ENCODE peak calls at places on chromosomes 6 and 20, in ten cellular contexts. W is left lung, B is AG09309, E is upper lobe of left lung, M is lung, Q is foreskin fibroblast, Z is Calu3, L is tibial artery, V is AG10803, C is fibroblast of lung. J is an unnamed sample.
A peak's percentile ranks its signal among the peaks of the same experiment; 100 is the strongest.

GRCh38 chr20:9409981-9410380 is 104.4 kb upstream of the LAMP5 start:
- DNase-seq in W (no peak), B (peak; percentile 21), E (no peak), M (no peak), Q (peak; percentile 79), Z (no peak), L (no peak), V (peak; percentile 76), C (peak; percentile 92), J (peak; percentile 79)

GRCh38 chr20:63794614-63795013 is 36.5 kb downstream of the ZBTB46 start:
- DNase-seq in W (no peak), B (no peak), E (peak; percentile 57), M (no peak), Q (no peak), Z (no peak), L (no peak), V (no peak), C (no peak), J (no peak)

GRCh38 chr6:25726122-25726911 is 28.2 kb upstream of the SLC17A4 start:
- DNase-seq in W (no peak), B (no peak), E (no peak), M (no peak), Q (no peak), Z (no peak), L (no peak), V (no peak), C (no peak), J (no peak)

GRCh38 chr20:10007747-10008146 is 27.0 kb upstream of the ANKEF1 start:
- DNase-seq in W (no peak), B (no peak), E (no peak), M (no peak), Q (no peak), Z (no peak), L (no peak), V (no peak), C (no peak), J (no peak)

GRCh38 chr6:71012871-71013456 is 56.1 kb upstream of the B3GAT2 start:
- DNase-seq in W (no peak), B (peak; percentile 20), E (no peak), M (no peak), Q (peak; percentile 18), Z (peak; percentile 50), L (no peak), V (peak; percentile 44), C (peak; percentile 42), J (peak; percentile 26)

GRCh38 chr6:84618836-84619235 is 145.6 kb downstream of the TBX18 start:
- DNase-seq in W (no peak), B (no peak), E (no peak), M (no peak), Q (no peak), Z (no peak), L (no peak), V (peak; percentile 35), C (peak; percentile 76), J (peak; percentile 26)

GRCh38 chr6:34985236-34985635 is 96.2 kb downstream of the ANKS1A start:
- DNase-seq in W (no peak), B (no peak), E (no peak), M (no peak), Q (no peak), Z (no peak), L (no peak), V (no peak), C (no peak), J (no peak)

GRCh38 chr6:31627690-31628287 is 7.3 kb downstream of the PRRC2A start:
- DNase-seq in W (no peak), B (no peak), E (peak; percentile 72), M (no peak), Q (no peak), Z (no peak), L (no peak), V (no peak), C (no peak), J (no peak)

GRCh38 chr6:138716971-138717370 is 56.6 kb upstream of the CCDC28A start:
- DNase-seq in W (no peak), B (no peak), E (no peak), M (no peak), Q (no peak), Z (no peak), L (no peak), V (no peak), C (no peak), J (no peak)

GRCh38 chr6:31701666-31702420 is 1.3 kb downstream of the ABHD16A start:
- DNase-seq in W (no peak), B (no peak), E (no peak), M (no peak), Q (no peak), Z (no peak), L (no peak), V (peak; percentile 19), C (peak; percentile 7), J (no peak)

GRCh38 chr6:1625926-1626413 is 16.3 kb downstream of the FOXC1 start:
- DNase-seq in W (no peak), B (no peak), E (no peak), M (no peak), Q (no peak), Z (no peak), L (no peak), V (no peak), C (no peak), J (no peak)

DNA sequence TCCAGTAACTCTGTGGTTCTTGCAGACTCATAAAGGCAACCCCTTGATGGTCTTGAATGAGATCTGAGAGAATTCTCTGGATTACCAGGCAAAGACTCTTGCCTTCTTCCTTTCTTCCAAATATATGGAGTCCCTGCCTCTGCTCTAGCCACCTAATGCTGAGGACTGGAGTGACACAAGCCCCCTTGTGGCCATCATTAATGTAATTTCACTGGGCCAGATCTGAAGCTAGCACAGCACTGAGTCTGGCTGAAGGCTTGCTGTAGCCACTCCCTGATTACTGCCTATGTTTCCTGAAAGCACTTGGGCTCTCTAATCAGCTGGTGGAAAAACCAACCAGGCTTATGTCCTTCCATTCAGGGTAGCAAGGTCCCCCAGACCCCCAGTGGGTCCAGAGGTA is 559.3 kb upstream of the IRAK1BP1 start:
- DNase-seq in W (no peak), B (no peak), E (no peak), M (no peak), Q (no peak), Z (peak; percentile 4), L (no peak), V (no peak), C (no peak), J (no peak)
- TF ChIP-seq CTCF in W (no peak), B (no peak), E (no peak), M (no peak), Q (no peak), Z (no peak), L (no peak), V (no peak), C (no peak), J (peak; percentile 42)

GRCh38 chr6:135701426-135701825 is 150.1 kb upstream of the PDE7B start:
- DNase-seq in W (no peak), B (no peak), E (no peak), M (no peak), Q (no peak), Z (no peak), L (no peak), V (no peak), C (no peak), J (no peak)
- TF ChIP-seq CTCF in W (no peak), B (no peak), E (no peak), M (no peak), Q (no peak), Z (no peak), L (no peak), V (no peak), C (no peak), J (no peak)

GRCh38 chr20:54397292-54398155 is 77.9 kb upstream of the DOK5 start:
- DNase-seq in W (no peak), B (no peak), E (no peak), M (no peak), Q (no peak), Z (no peak), L (no peak), V (no peak), C (peak; percentile 13), J (no peak)
- TF ChIP-seq CTCF in W (no peak), B (no peak), E (no peak), M (no peak), Q (no peak), Z (no peak), L (no peak), V (no peak), C (no peak), J (no peak)

GRCh38 chr6:11598687-11599086 is 61.1 kb downstream of the TMEM170B start:
- DNase-seq in W (no peak), B (no peak), E (no peak), M (no peak), Q (no peak), Z (no peak), L (no peak), V (no peak), C (no peak), J (no peak)

GRCh38 chr6:11604215-11604614 is 66.7 kb downstream of the TMEM170B start:
- DNase-seq in W (no peak), B (no peak), E (no peak), M (no peak), Q (no peak), Z (no peak), L (no peak), V (no peak), C (no peak), J (no peak)

GRCh38 chr6:11601776-11602605 is 64.4 kb downstream of the TMEM170B start:
- DNase-seq in W (no peak), B (no peak), E (peak; percentile 17), M (peak; percentile 25), Q (no peak), Z (peak; percentile 35), L (no peak), V (no peak), C (peak; percentile 8), J (no peak)

GRCh38 chr6:11596640-11597237 is 59.2 kb downstream of the TMEM170B start:
- DNase-seq in W (no peak), B (no peak), E (no peak), M (no peak), Q (no peak), Z (no peak), L (no peak), V (no peak), C (no peak), J (no peak)

DNA sequence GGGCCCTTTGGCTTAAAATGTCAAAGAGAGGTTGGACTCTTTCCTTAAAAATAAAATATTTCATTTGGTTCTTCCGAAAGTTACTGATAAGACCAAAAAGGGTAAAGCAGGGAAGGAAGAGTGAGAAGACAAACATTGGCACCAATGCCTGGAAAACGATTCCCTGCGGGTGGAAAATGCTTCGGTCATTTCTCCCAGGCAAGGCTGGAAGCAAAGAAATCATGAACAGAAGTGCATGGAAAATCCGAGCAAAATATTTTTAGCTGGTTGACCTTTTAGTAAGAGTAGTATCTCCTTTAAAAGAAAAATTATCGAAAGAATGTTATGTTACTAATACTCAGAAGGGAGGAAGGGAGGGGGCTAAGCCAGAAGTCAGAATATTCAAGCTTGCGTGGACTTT is 62.7 kb downstream of the TMEM170B start:
- DNase-seq in W (no peak), B (no peak), E (no peak), M (no peak), Q (no peak), Z (no peak), L (no peak), V (no peak), C (no peak), J (no peak)
- TF ChIP-seq CTCF in W (no peak), B (no peak), E (no peak), M (no peak), Q (no peak), Z (no peak), L (no peak), V (no peak), C (no peak), J (no peak)

GRCh38 chr6:110746680-110747079 is 68.6 kb downstream of the CDK19 start:
- DNase-seq in W (no peak), B (no peak), E (no peak), M (no peak), Q (no peak), Z (peak; percentile 6), L (no peak), V (no peak), C (no peak), J (no peak)
- TF ChIP-seq CTCF in W (no peak), B (no peak), E (no peak), M (no peak), Q (no peak), Z (no peak), L (no peak), V (no peak), C (no peak), J (no peak)